ENCODE peak calls at places on chromosome 22, in six cellular contexts. One of them, this sample, is unnamed.

GRCh38 chr22:23233746-23234408 is 53.6 kb downstream of the BCR start:
- DNase-seq in GM12892: no peak
- DNase-seq in H1: no peak
- DNase-seq in K562: peak
- DNase-seq in HepG2: no peak
- DNase-seq in GM12878: no peak
- DNase-seq in this sample: no peak

GRCh38 chr22:27108425-27109114 is 451.2 kb downstream of the MIAT start:
- DNase-seq in GM12892: no peak
- DNase-seq in H1: no peak
- DNase-seq in K562: no peak
- DNase-seq in HepG2: no peak
- DNase-seq in GM12878: no peak
- DNase-seq in this sample: no peak

GRCh38 chr22:17910561-17911311 is 113.6 kb downstream of the MICAL3 start:
- DNase-seq in GM12892: no peak
- DNase-seq in H1: peak
- DNase-seq in K562: peak
- DNase-seq in HepG2: no peak
- DNase-seq in GM12878: no peak
- DNase-seq in this sample: no peak

GRCh38 chr22:29044657-29045176 is 16.9 kb downstream of the C22orf31 start:
- DNase-seq in GM12892: no peak
- DNase-seq in H1: no peak
- DNase-seq in K562: no peak
- DNase-seq in HepG2: peak
- DNase-seq in GM12878: no peak
- DNase-seq in this sample: no peak

GRCh38 chr22:30435674-30436126 is 10.1 kb downstream of the MTFP1 start:
- DNase-seq in GM12892: no peak
- DNase-seq in H1: no peak
- DNase-seq in K562: peak
- DNase-seq in HepG2: no peak
- DNase-seq in GM12878: no peak
- DNase-seq in this sample: no peak

GRCh38 chr22:40178417-40179409 is 988 bp downstream of the TNRC6B start:
- DNase-seq in GM12892: no peak
- DNase-seq in H1: no peak
- DNase-seq in K562: no peak
- DNase-seq in HepG2: peak
- DNase-seq in GM12878: no peak
- DNase-seq in this sample: no peak

GRCh38 chr22:50698546-50698945 is 25.9 kb downstream of the SHANK3 start:
- DNase-seq in GM12892: no peak
- DNase-seq in H1: no peak
- DNase-seq in K562: no peak
- DNase-seq in HepG2: no peak
- DNase-seq in GM12878: no peak
- DNase-seq in this sample: no peak

GRCh38 chr22:19888131-19888746 is 33.6 kb upstream of the GNB1L start:
- DNase-seq in GM12892: no peak
- DNase-seq in H1: no peak
- DNase-seq in K562: no peak
- DNase-seq in HepG2: no peak
- DNase-seq in GM12878: no peak
- DNase-seq in this sample: no peak

GRCh38 chr22:29727248-29727551 is 7.4 kb downstream of the CABP7 start:
- DNase-seq in GM12892: peak
- DNase-seq in H1: peak
- DNase-seq in K562: peak
- DNase-seq in HepG2: peak
- DNase-seq in GM12878: no peak
- DNase-seq in this sample: peak

GRCh38 chr22:45248832-45249561 is 8.3 kb upstream of the KIAA0930 start:
- DNase-seq in GM12892: no peak
- DNase-seq in H1: no peak
- DNase-seq in K562: no peak
- DNase-seq in HepG2: no peak
- DNase-seq in GM12878: peak
- DNase-seq in this sample: no peak

GRCh38 chr22:37996079-37996478 is 11.7 kb upstream of the SOX10 start:
- DNase-seq in GM12892: no peak
- DNase-seq in H1: no peak
- DNase-seq in K562: no peak
- DNase-seq in HepG2: no peak
- DNase-seq in GM12878: no peak
- DNase-seq in this sample: no peak

GRCh38 chr22:47394504-47395440 is 632.3 kb downstream of the TBC1D22A start:
- DNase-seq in GM12892: no peak
- DNase-seq in H1: no peak
- DNase-seq in K562: no peak
- DNase-seq in HepG2: no peak
- DNase-seq in GM12878: no peak
- DNase-seq in this sample: no peak

GRCh38 chr22:36470994-36471331 is 10.5 kb downstream of the TXN2 start:
- DNase-seq in GM12892: no peak
- DNase-seq in H1: no peak
- DNase-seq in K562: no peak
- DNase-seq in HepG2: no peak
- DNase-seq in GM12878: no peak
- DNase-seq in this sample: no peak
- TF ChIP-seq POLR2A in GM12892: no peak
- TF ChIP-seq POLR2A in H1: no peak
- TF ChIP-seq POLR2A in K562: no peak
- TF ChIP-seq POLR2A in HepG2: no peak
- TF ChIP-seq POLR2A in GM12878: no peak
- TF ChIP-seq POLR2A in this sample: no peak

GRCh38 chr22:20953668-20954500 is 13.2 kb upstream of the AIFM3 start:
- DNase-seq in GM12892: no peak
- DNase-seq in H1: no peak
- DNase-seq in K562: no peak
- DNase-seq in HepG2: peak
- DNase-seq in GM12878: no peak
- DNase-seq in this sample: no peak
- TF ChIP-seq POLR2AphosphoS5 in GM12892: no peak
- TF ChIP-seq POLR2AphosphoS5 in H1: no peak
- TF ChIP-seq POLR2AphosphoS5 in K562: no peak
- TF ChIP-seq POLR2AphosphoS5 in HepG2: peak
- TF ChIP-seq POLR2AphosphoS5 in GM12878: no peak
- TF ChIP-seq POLR2AphosphoS5 in this sample: no peak

DNA sequence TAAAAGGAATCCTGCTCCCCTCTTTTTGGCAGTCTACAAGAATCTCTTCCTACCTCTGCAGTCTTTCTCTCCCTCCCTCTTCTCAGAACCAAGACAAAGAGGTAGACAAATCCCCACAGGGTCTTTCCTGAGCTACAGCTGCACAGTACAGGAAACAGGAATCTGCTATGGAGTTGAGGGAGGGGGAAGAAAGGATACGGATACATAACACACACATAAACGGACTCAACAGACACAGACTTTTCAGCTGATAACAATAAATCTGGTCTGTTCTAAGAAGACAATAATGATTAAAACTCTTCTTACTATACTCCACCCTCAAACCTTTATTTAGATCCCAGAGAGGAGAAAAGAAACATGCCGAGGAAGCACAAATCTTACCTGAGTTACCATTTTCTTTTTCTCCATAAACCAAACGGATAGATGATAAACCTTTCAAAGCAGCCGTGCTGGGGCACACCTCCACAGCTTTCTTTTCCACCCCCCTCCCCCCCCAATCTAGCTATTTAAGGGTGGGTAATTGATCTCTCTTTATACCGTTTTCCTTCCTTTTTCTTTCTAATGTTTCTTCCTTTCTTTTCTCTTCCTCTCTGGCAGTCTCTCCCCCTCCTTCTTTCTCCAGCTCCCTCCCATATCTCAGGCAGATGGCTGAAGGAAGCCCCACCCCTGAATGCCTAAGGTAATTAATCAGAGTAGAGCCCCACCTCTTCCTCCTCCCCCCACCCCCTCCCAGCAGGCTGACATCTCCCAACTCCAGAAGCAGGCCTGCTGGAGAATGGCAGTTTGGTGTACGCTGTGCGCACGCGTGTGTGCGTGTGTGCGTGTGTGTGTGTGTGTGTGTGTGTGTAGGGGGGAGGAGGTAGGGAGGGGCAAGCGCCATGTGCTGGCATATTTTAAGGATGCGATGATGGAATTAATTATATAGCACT is 122.4 kb downstream of the APOL5 start:
- DNase-seq in GM12892: no peak
- DNase-seq in H1: peak
- DNase-seq in K562: peak
- DNase-seq in HepG2: no peak
- DNase-seq in GM12878: no peak
- DNase-seq in this sample: no peak
- TF ChIP-seq TAF1 in GM12892: no peak
- TF ChIP-seq TAF1 in H1: no peak
- TF ChIP-seq TAF1 in K562: no peak
- TF ChIP-seq TAF1 in HepG2: no peak
- TF ChIP-seq TAF1 in GM12878: no peak
- TF ChIP-seq TAF1 in this sample: no peak

DNA sequence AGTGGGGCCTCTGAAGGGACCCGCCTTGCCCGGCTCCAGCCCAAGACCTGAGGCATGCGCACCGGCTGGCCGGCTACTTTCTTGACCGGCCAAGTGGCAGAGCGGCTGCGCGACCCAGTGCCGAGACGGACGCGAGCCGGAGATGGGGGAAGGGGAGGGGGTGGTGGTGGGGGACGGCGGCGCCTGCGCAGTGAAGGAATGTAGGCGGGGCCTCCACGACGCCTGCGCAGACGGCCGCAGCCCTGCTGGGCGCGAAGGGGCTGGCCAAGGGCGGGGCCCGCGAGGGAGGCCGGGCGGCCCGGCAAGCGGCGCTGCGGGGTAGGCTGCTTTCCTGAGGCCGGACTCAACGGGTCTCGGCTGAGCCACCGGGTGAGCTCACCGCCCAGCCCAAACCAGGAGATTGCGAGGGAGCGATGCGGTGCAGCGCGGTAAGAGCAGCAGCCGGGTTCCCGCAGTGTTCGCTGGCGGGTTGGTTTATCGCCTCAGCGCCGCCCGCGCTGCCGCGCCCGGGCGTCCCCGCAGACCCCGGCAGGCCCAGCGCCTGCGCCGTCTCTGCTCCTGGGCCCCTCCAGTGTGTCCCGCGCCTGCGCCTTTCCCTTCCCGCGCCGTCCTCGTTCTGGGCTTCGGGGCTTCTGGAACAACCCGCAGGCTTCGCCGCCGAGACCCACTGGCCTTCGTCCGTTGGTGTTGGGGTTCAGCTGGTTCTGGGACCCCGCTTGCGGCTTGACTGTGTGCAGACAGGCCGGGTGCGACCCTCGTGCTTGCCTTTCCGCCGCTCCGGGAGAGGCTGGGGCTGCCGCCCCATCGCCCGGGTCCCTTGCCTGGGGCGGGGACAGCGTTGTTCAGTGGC is at the start of gene SPECC1L:
- DNase-seq in GM12892: peak
- DNase-seq in H1: peak
- DNase-seq in K562: peak
- DNase-seq in HepG2: peak
- DNase-seq in GM12878: peak
- DNase-seq in this sample: peak
- TF ChIP-seq POLR2A in GM12892: peak
- TF ChIP-seq POLR2A in H1: peak
- TF ChIP-seq POLR2A in K562: peak
- TF ChIP-seq POLR2A in HepG2: peak
- TF ChIP-seq POLR2A in GM12878: peak
- TF ChIP-seq POLR2A in this sample: peak